ENCODE peak calls at places on chromosomes 1 and 21, in nine cellular contexts. One of them, this sample, is unnamed.

GRCh38 chr1:204348722-204349121 is 11.0 kb downstream of the PLEKHA6 start:
- DNase-seq in stimulated activated CD4-positive, alpha-beta T cell treated with anti-CD3 and anti-CD28 coated beads, Interleukin-1b, Interleukin-23, amount 100 ng/mL, for 4 hours: no peak
- DNase-seq in BJ: peak; percentile 44
- DNase-seq in GM12892: no peak
- DNase-seq in NCI-H2171 treated with DMSO at 0.1 percent for 48 hours: peak; percentile 30
- DNase-seq in RCC 7860: no peak
- DNase-seq in kidney epithelial cell: no peak
- DNase-seq in endothelial cell: no peak
- DNase-seq in ELF-1: peak; percentile 53
- DNase-seq in this sample: no peak

GRCh38 chr1:173062156-173062938 is 11.6 kb upstream of the TNFSF18 start:
- DNase-seq in stimulated activated CD4-positive, alpha-beta T cell treated with anti-CD3 and anti-CD28 coated beads, Interleukin-1b, Interleukin-23, amount 100 ng/mL, for 4 hours: no peak
- DNase-seq in BJ: no peak
- DNase-seq in GM12892: no peak
- DNase-seq in NCI-H2171 treated with DMSO at 0.1 percent for 48 hours: no peak
- DNase-seq in RCC 7860: peak; percentile 55
- DNase-seq in kidney epithelial cell: no peak
- DNase-seq in endothelial cell: no peak
- DNase-seq in ELF-1: no peak
- DNase-seq in this sample: no peak

GRCh38 chr1:32774950-32775634 is 42.1 kb downstream of the YARS1 start:
- DNase-seq in stimulated activated CD4-positive, alpha-beta T cell treated with anti-CD3 and anti-CD28 coated beads, Interleukin-1b, Interleukin-23, amount 100 ng/mL, for 4 hours: no peak
- DNase-seq in BJ: no peak
- DNase-seq in GM12892: no peak
- DNase-seq in NCI-H2171 treated with DMSO at 0.1 percent for 48 hours: no peak
- DNase-seq in RCC 7860: peak; percentile 85
- DNase-seq in kidney epithelial cell: no peak
- DNase-seq in endothelial cell: no peak
- DNase-seq in ELF-1: no peak
- DNase-seq in this sample: no peak

GRCh38 chr1:86741947-86742572 is 37.7 kb downstream of the SH3GLB1 start:
- DNase-seq in stimulated activated CD4-positive, alpha-beta T cell treated with anti-CD3 and anti-CD28 coated beads, Interleukin-1b, Interleukin-23, amount 100 ng/mL, for 4 hours: peak; percentile 12
- DNase-seq in BJ: no peak
- DNase-seq in GM12892: no peak
- DNase-seq in NCI-H2171 treated with DMSO at 0.1 percent for 48 hours: peak; percentile 14
- DNase-seq in RCC 7860: no peak
- DNase-seq in kidney epithelial cell: no peak
- DNase-seq in endothelial cell: no peak
- DNase-seq in ELF-1: no peak
- DNase-seq in this sample: peak; percentile 11

GRCh38 chr1:192766009-192766625 is 42.7 kb upstream of the RGS2 start:
- DNase-seq in stimulated activated CD4-positive, alpha-beta T cell treated with anti-CD3 and anti-CD28 coated beads, Interleukin-1b, Interleukin-23, amount 100 ng/mL, for 4 hours: no peak
- DNase-seq in BJ: no peak
- DNase-seq in GM12892: no peak
- DNase-seq in NCI-H2171 treated with DMSO at 0.1 percent for 48 hours: peak; percentile 94
- DNase-seq in RCC 7860: no peak
- DNase-seq in kidney epithelial cell: no peak
- DNase-seq in endothelial cell: no peak
- DNase-seq in ELF-1: no peak
- DNase-seq in this sample: no peak

GRCh38 chr1:29245876-29246275 is 9.6 kb downstream of the PTPRU start:
- DNase-seq in stimulated activated CD4-positive, alpha-beta T cell treated with anti-CD3 and anti-CD28 coated beads, Interleukin-1b, Interleukin-23, amount 100 ng/mL, for 4 hours: no peak
- DNase-seq in BJ: no peak
- DNase-seq in GM12892: no peak
- DNase-seq in NCI-H2171 treated with DMSO at 0.1 percent for 48 hours: peak; percentile 49
- DNase-seq in RCC 7860: no peak
- DNase-seq in kidney epithelial cell: no peak
- DNase-seq in endothelial cell: no peak
- DNase-seq in ELF-1: no peak
- DNase-seq in this sample: no peak

GRCh38 chr1:155124503-155125463 is 2.9 kb upstream of the EFNA1 start:
- DNase-seq in stimulated activated CD4-positive, alpha-beta T cell treated with anti-CD3 and anti-CD28 coated beads, Interleukin-1b, Interleukin-23, amount 100 ng/mL, for 4 hours: no peak
- DNase-seq in BJ: peak; percentile 1
- DNase-seq in GM12892: no peak
- DNase-seq in NCI-H2171 treated with DMSO at 0.1 percent for 48 hours: no peak
- DNase-seq in RCC 7860: peak; percentile 53
- DNase-seq in kidney epithelial cell: no peak
- DNase-seq in endothelial cell: peak; percentile 37
- DNase-seq in ELF-1: peak; percentile 95
- DNase-seq in this sample: no peak

GRCh38 chr1:205750683-205751651 is 985 bp upstream of the NUCKS1 start:
- DNase-seq in stimulated activated CD4-positive, alpha-beta T cell treated with anti-CD3 and anti-CD28 coated beads, Interleukin-1b, Interleukin-23, amount 100 ng/mL, for 4 hours: no peak
- DNase-seq in BJ: no peak
- DNase-seq in GM12892: no peak
- DNase-seq in NCI-H2171 treated with DMSO at 0.1 percent for 48 hours: peak; percentile 26
- DNase-seq in RCC 7860: no peak
- DNase-seq in kidney epithelial cell: no peak
- DNase-seq in endothelial cell: no peak
- DNase-seq in ELF-1: peak; percentile 60
- DNase-seq in this sample: no peak

GRCh38 chr21:36330904-36331303 is 10.9 kb downstream of the MORC3 start:
- DNase-seq in stimulated activated CD4-positive, alpha-beta T cell treated with anti-CD3 and anti-CD28 coated beads, Interleukin-1b, Interleukin-23, amount 100 ng/mL, for 4 hours: no peak
- DNase-seq in BJ: no peak
- DNase-seq in GM12892: peak; percentile 36
- DNase-seq in NCI-H2171 treated with DMSO at 0.1 percent for 48 hours: peak; percentile 34
- DNase-seq in RCC 7860: peak; percentile 39
- DNase-seq in kidney epithelial cell: no peak
- DNase-seq in endothelial cell: peak; percentile 44
- DNase-seq in ELF-1: peak; percentile 30
- DNase-seq in this sample: peak; percentile 51

GRCh38 chr1:202982715-202983435 is 15.8 kb upstream of the CYB5R1 start:
- DNase-seq in stimulated activated CD4-positive, alpha-beta T cell treated with anti-CD3 and anti-CD28 coated beads, Interleukin-1b, Interleukin-23, amount 100 ng/mL, for 4 hours: no peak
- DNase-seq in BJ: no peak
- DNase-seq in GM12892: no peak
- DNase-seq in NCI-H2171 treated with DMSO at 0.1 percent for 48 hours: no peak
- DNase-seq in RCC 7860: no peak
- DNase-seq in kidney epithelial cell: no peak
- DNase-seq in endothelial cell: no peak
- DNase-seq in ELF-1: no peak
- DNase-seq in this sample: no peak

GRCh38 chr1:20775700-20776099 is 11.4 kb downstream of the HP1BP3 start:
- DNase-seq in stimulated activated CD4-positive, alpha-beta T cell treated with anti-CD3 and anti-CD28 coated beads, Interleukin-1b, Interleukin-23, amount 100 ng/mL, for 4 hours: no peak
- DNase-seq in BJ: no peak
- DNase-seq in GM12892: no peak
- DNase-seq in NCI-H2171 treated with DMSO at 0.1 percent for 48 hours: no peak
- DNase-seq in RCC 7860: no peak
- DNase-seq in kidney epithelial cell: no peak
- DNase-seq in endothelial cell: no peak
- DNase-seq in ELF-1: no peak
- DNase-seq in this sample: no peak

GRCh38 chr1:206679738-206680211 is 4.9 kb upstream of the MAPKAPK2 start:
- DNase-seq in stimulated activated CD4-positive, alpha-beta T cell treated with anti-CD3 and anti-CD28 coated beads, Interleukin-1b, Interleukin-23, amount 100 ng/mL, for 4 hours: no peak
- DNase-seq in BJ: no peak
- DNase-seq in GM12892: no peak
- DNase-seq in NCI-H2171 treated with DMSO at 0.1 percent for 48 hours: no peak
- DNase-seq in RCC 7860: no peak
- DNase-seq in kidney epithelial cell: no peak
- DNase-seq in endothelial cell: no peak
- DNase-seq in ELF-1: no peak
- DNase-seq in this sample: no peak

GRCh38 chr1:112257043-112257835 is 138.8 kb upstream of the CTTNBP2NL start:
- DNase-seq in stimulated activated CD4-positive, alpha-beta T cell treated with anti-CD3 and anti-CD28 coated beads, Interleukin-1b, Interleukin-23, amount 100 ng/mL, for 4 hours: no peak
- DNase-seq in BJ: no peak
- DNase-seq in GM12892: no peak
- DNase-seq in NCI-H2171 treated with DMSO at 0.1 percent for 48 hours: no peak
- DNase-seq in RCC 7860: no peak
- DNase-seq in kidney epithelial cell: no peak
- DNase-seq in endothelial cell: no peak
- DNase-seq in ELF-1: no peak
- DNase-seq in this sample: no peak

GRCh38 chr1:215166886-215167285 is 84.3 kb downstream of the KCNK2 start:
- DNase-seq in stimulated activated CD4-positive, alpha-beta T cell treated with anti-CD3 and anti-CD28 coated beads, Interleukin-1b, Interleukin-23, amount 100 ng/mL, for 4 hours: no peak
- DNase-seq in BJ: no peak
- DNase-seq in GM12892: no peak
- DNase-seq in NCI-H2171 treated with DMSO at 0.1 percent for 48 hours: no peak
- DNase-seq in RCC 7860: no peak
- DNase-seq in kidney epithelial cell: no peak
- DNase-seq in endothelial cell: no peak
- DNase-seq in ELF-1: no peak
- DNase-seq in this sample: no peak